ENCODE peak calls at places on chromosomes 4 and X, in six cellular contexts. S, V, R, U, Y and D are unnamed samples.

GRCh38 chrX:10101269-10101668 is 55.5 kb upstream of the CLCN4 start:
- DNase-seq in S (no peak), V (no peak), R (peak), U (no peak), Y (no peak), D (no peak)

GRCh38 chr4:37625499-37625898 is 60.7 kb downstream of the RELL1 start:
- DNase-seq in S (no peak), V (no peak), R (no peak), U (no peak), Y (no peak), D (no peak)

GRCh38 chrX:24672701-24673190 is 21.0 kb upstream of the POLA1 start:
- DNase-seq in S (no peak), V (no peak), R (no peak), U (no peak), Y (no peak), D (no peak)

GRCh38 chrX:1587161-1587560 is 4.2 kb upstream of the AKAP17A start:
- DNase-seq in S (no peak), V (peak), R (no peak), U (no peak), Y (no peak), D (peak)

GRCh38 chr4:177190995-177191568 is 118.6 kb upstream of the NEIL3 start:
- DNase-seq in S (no peak), V (no peak), R (no peak), U (no peak), Y (no peak), D (no peak)

GRCh38 chr4:122309988-122310626 is 68.7 kb upstream of the ADAD1 start:
- DNase-seq in S (no peak), V (no peak), R (no peak), U (no peak), Y (no peak), D (no peak)

GRCh38 chr4:73707918-73708577 is 32.3 kb upstream of the CXCL8 start:
- DNase-seq in S (no peak), V (no peak), R (peak), U (peak), Y (no peak), D (peak)

GRCh38 chr4:15132739-15133138 is 130.5 kb downstream of the CPEB2 start:
- DNase-seq in S (no peak), V (no peak), R (no peak), U (no peak), Y (no peak), D (no peak)

GRCh38 chr4:183838987-183839712 is 66.0 kb upstream of the STOX2 start:
- DNase-seq in S (no peak), V (peak), R (no peak), U (no peak), Y (no peak), D (no peak)

GRCh38 chr4:117755438-117755837 is 278.8 kb upstream of the NDST3 start:
- DNase-seq in S (no peak), V (no peak), R (peak), U (no peak), Y (no peak), D (no peak)

GRCh38 chr4:7253341-7253700 is 61.0 kb downstream of the SORCS2 start:
- DNase-seq in S (no peak), V (no peak), R (no peak), U (no peak), Y (no peak), D (no peak)

GRCh38 chr4:133484287-133484686 is 335.2 kb downstream of the PCDH10 start:
- DNase-seq in S (no peak), V (no peak), R (no peak), U (no peak), Y (no peak), D (no peak)

GRCh38 chr4:7798215-7798995 is 141.3 kb downstream of the AFAP1 start:
- DNase-seq in S (no peak), V (peak), R (no peak), U (no peak), Y (no peak), D (no peak)

GRCh38 chr4:8652181-8653078 is 59.9 kb downstream of the CPZ start:
- DNase-seq in S (no peak), V (no peak), R (no peak), U (peak), Y (no peak), D (no peak)

GRCh38 chr4:66555301-66555700 is 885.0 kb upstream of the EPHA5 start:
- DNase-seq in S (no peak), V (no peak), R (no peak), U (no peak), Y (no peak), D (no peak)

GRCh38 chr4:150366487-150366999 is 215.4 kb upstream of the MAB21L2 start:
- DNase-seq in S (peak), V (peak), R (no peak), U (no peak), Y (no peak), D (no peak)

GRCh38 chrX:37986893-37987292 is 19.5 kb upstream of the SYTL5 start:
- DNase-seq in S (no peak), V (no peak), R (no peak), U (no peak), Y (no peak), D (no peak)

GRCh38 chrX:30538271-30538670 is 39.3 kb downstream of the TASL start:
- DNase-seq in S (no peak), V (no peak), R (no peak), U (no peak), Y (no peak), D (no peak)

GRCh38 chr4:139550724-139551429 is 5.1 kb downstream of the SETD7 start:
- DNase-seq in S (no peak), V (no peak), R (no peak), U (no peak), Y (no peak), D (peak)

GRCh38 chr4:132332932-132333722 is 816.0 kb upstream of the PCDH10 start:
- DNase-seq in S (no peak), V (no peak), R (no peak), U (no peak), Y (no peak), D (no peak)

GRCh38 chr4:118313098-118313497 is 39.7 kb downstream of the PRSS12 start:
- DNase-seq in S (peak), V (peak), R (no peak), U (no peak), Y (no peak), D (no peak)

GRCh38 chr4:125016892-125017299 is 297.9 kb upstream of the FAT4 start:
- DNase-seq in S (no peak), V (peak), R (no peak), U (no peak), Y (no peak), D (no peak)

GRCh38 chr4:88382621-88383020 is 4.0 kb downstream of the HERC6 start:
- DNase-seq in S (no peak), V (peak), R (no peak), U (no peak), Y (no peak), D (peak)

GRCh38 chr4:174406416-174406815 is 115.9 kb downstream of the HPGD start:
- DNase-seq in S (no peak), V (no peak), R (no peak), U (no peak), Y (peak), D (no peak)

GRCh38 chr4:158255727-158256324 is 45.5 kb downstream of the TMEM144 start:
- DNase-seq in S (no peak), V (peak), R (peak), U (no peak), Y (no peak), D (no peak)